ENCODE peak calls at places on chromosomes 11 and 22, in four cellular contexts. Q is psoas muscle, K is AG08396, X is hepatic stellate cell. F is an unnamed sample.

GRCh38 chr11:110525883-110526282 is 96.1 kb downstream of the FDX1 start:
- DNase-seq in Q (peak; percentile 70), K (peak; percentile 24), X (no peak), F (no peak)

GRCh38 chr22:37228106-37229011 is 15.7 kb downstream of the RAC2 start:
- DNase-seq in Q (peak; percentile 53), K (no peak), X (no peak), F (no peak)

GRCh38 chr11:70423523-70424505 is 25.5 kb downstream of the CTTN start:
- DNase-seq in Q (no peak), K (peak; percentile 93), X (peak; percentile 86), F (peak; percentile 98)

GRCh38 chr11:64719406-64719805 is 3.6 kb downstream of the NRXN2 start:
- DNase-seq in Q (no peak), K (no peak), X (no peak), F (no peak)

GRCh38 chr11:124837491-124837856 is 27.8 kb upstream of the ROBO3 start:
- DNase-seq in Q (no peak), K (peak; percentile 79), X (peak; percentile 74), F (no peak)

GRCh38 chr22:33837806-33838205 is 82.5 kb downstream of the LARGE1 start:
- DNase-seq in Q (no peak), K (no peak), X (no peak), F (no peak)

GRCh38 chr22:20084547-20085413 is 4.7 kb downstream of the DGCR8 start:
- DNase-seq in Q (peak; percentile 78), K (no peak), X (no peak), F (no peak)

GRCh38 chr11:110031171-110031570 is 62.0 kb upstream of the ZC3H12C start:
- DNase-seq in Q (no peak), K (no peak), X (no peak), F (no peak)

GRCh38 chr22:48264586-48264985 is 1502.1 kb downstream of the TBC1D22A start:
- DNase-seq in Q (no peak), K (no peak), X (no peak), F (no peak)

GRCh38 chr11:34314176-34314575 is 43.6 kb downstream of the ABTB2 start:
- DNase-seq in Q (no peak), K (no peak), X (no peak), F (no peak)

GRCh38 chr11:91776660-91777059 is 448.0 kb upstream of the FAT3 start:
- DNase-seq in Q (no peak), K (no peak), X (no peak), F (no peak)